ENCODE peak calls at places on chromosomes 1 and 21, in nine cellular contexts. One of them, this sample, is unnamed.

GRCh38 chr1:162062542-162063015 is 6.9 kb upstream of the NOS1AP start:
- DNase-seq in T-helper 2 cell: no peak
- DNase-seq in EL: no peak
- DNase-seq in germinal center: no peak
- DNase-seq in HS-5: no peak
- DNase-seq in endodermal cell: no peak
- DNase-seq in activated T-cell treated with anti-CD3 and anti-CD28 coated beads, Interleukin-2, amount 50 U/mL, for 4 hours: no peak
- DNase-seq in KBM-7: no peak
- DNase-seq in amniotic epithelial cell: peak
- DNase-seq in this sample: no peak

GRCh38 chr1:8281843-8282509 is 35.9 kb upstream of the SLC45A1 start:
- DNase-seq in amniotic epithelial cell: peak
- DNase-seq in endodermal cell: no peak
- DNase-seq in activated T-cell treated with anti-CD3 and anti-CD28 coated beads, Interleukin-2, amount 50 U/mL, for 4 hours: no peak
- DNase-seq in EL: no peak
- DNase-seq in HS-5: no peak
- DNase-seq in germinal center: no peak
- DNase-seq in KBM-7: peak
- DNase-seq in T-helper 2 cell: no peak
- DNase-seq in this sample: no peak

GRCh38 chr1:201023517-201023902 is at the start of gene KIF21B:
- DNase-seq in T-helper 2 cell: peak
- DNase-seq in endodermal cell: peak
- DNase-seq in amniotic epithelial cell: peak
- DNase-seq in germinal center: peak
- DNase-seq in KBM-7: peak
- DNase-seq in activated T-cell treated with anti-CD3 and anti-CD28 coated beads, Interleukin-2, amount 50 U/mL, for 4 hours: peak
- DNase-seq in EL: peak
- DNase-seq in HS-5: no peak
- DNase-seq in this sample: no peak

GRCh38 chr21:43893536-43894205 is 28.6 kb downstream of the AGPAT3 start:
- DNase-seq in germinal center: no peak
- DNase-seq in amniotic epithelial cell: peak
- DNase-seq in EL: no peak
- DNase-seq in HS-5: no peak
- DNase-seq in activated T-cell treated with anti-CD3 and anti-CD28 coated beads, Interleukin-2, amount 50 U/mL, for 4 hours: no peak
- DNase-seq in KBM-7: peak
- DNase-seq in endodermal cell: no peak
- DNase-seq in T-helper 2 cell: no peak
- DNase-seq in this sample: no peak

GRCh38 chr1:33004628-33005027 is 32.1 kb downstream of the AK2 start:
- DNase-seq in T-helper 2 cell: no peak
- DNase-seq in HS-5: no peak
- DNase-seq in germinal center: no peak
- DNase-seq in amniotic epithelial cell: no peak
- DNase-seq in activated T-cell treated with anti-CD3 and anti-CD28 coated beads, Interleukin-2, amount 50 U/mL, for 4 hours: no peak
- DNase-seq in EL: no peak
- DNase-seq in endodermal cell: no peak
- DNase-seq in KBM-7: no peak
- DNase-seq in this sample: no peak

GRCh38 chr1:18630511-18631495 is at the start of gene PAX7:
- DNase-seq in EL: no peak
- DNase-seq in T-helper 2 cell: no peak
- DNase-seq in endodermal cell: peak
- DNase-seq in amniotic epithelial cell: no peak
- DNase-seq in KBM-7: no peak
- DNase-seq in HS-5: no peak
- DNase-seq in activated T-cell treated with anti-CD3 and anti-CD28 coated beads, Interleukin-2, amount 50 U/mL, for 4 hours: no peak
- DNase-seq in germinal center: no peak
- DNase-seq in this sample: no peak

GRCh38 chr1:184497962-184498723 is 111.3 kb downstream of the C1orf21 start:
- DNase-seq in amniotic epithelial cell: peak
- DNase-seq in T-helper 2 cell: no peak
- DNase-seq in germinal center: no peak
- DNase-seq in activated T-cell treated with anti-CD3 and anti-CD28 coated beads, Interleukin-2, amount 50 U/mL, for 4 hours: no peak
- DNase-seq in EL: no peak
- DNase-seq in KBM-7: no peak
- DNase-seq in endodermal cell: peak
- DNase-seq in HS-5: no peak
- DNase-seq in this sample: no peak

GRCh38 chr1:27940297-27940696 is 5.5 kb downstream of the SMPDL3B start:
- DNase-seq in HS-5: no peak
- DNase-seq in amniotic epithelial cell: peak
- DNase-seq in endodermal cell: peak
- DNase-seq in activated T-cell treated with anti-CD3 and anti-CD28 coated beads, Interleukin-2, amount 50 U/mL, for 4 hours: peak
- DNase-seq in T-helper 2 cell: peak
- DNase-seq in EL: peak
- DNase-seq in germinal center: peak
- DNase-seq in KBM-7: peak
- DNase-seq in this sample: no peak

GRCh38 chr1:235683653-235684052 is 34.1 kb upstream of the GNG4 start:
- DNase-seq in EL: no peak
- DNase-seq in HS-5: no peak
- DNase-seq in germinal center: no peak
- DNase-seq in endodermal cell: no peak
- DNase-seq in amniotic epithelial cell: peak
- DNase-seq in KBM-7: no peak
- DNase-seq in T-helper 2 cell: no peak
- DNase-seq in activated T-cell treated with anti-CD3 and anti-CD28 coated beads, Interleukin-2, amount 50 U/mL, for 4 hours: no peak
- DNase-seq in this sample: no peak

GRCh38 chr1:209688746-209689234 is 13.6 kb downstream of the G0S2 start:
- DNase-seq in germinal center: no peak
- DNase-seq in KBM-7: no peak
- DNase-seq in activated T-cell treated with anti-CD3 and anti-CD28 coated beads, Interleukin-2, amount 50 U/mL, for 4 hours: no peak
- DNase-seq in T-helper 2 cell: no peak
- DNase-seq in endodermal cell: no peak
- DNase-seq in amniotic epithelial cell: peak
- DNase-seq in EL: peak
- DNase-seq in HS-5: no peak
- DNase-seq in this sample: no peak

GRCh38 chr1:192158181-192158580 is at the start of gene RGS18:
- DNase-seq in activated T-cell treated with anti-CD3 and anti-CD28 coated beads, Interleukin-2, amount 50 U/mL, for 4 hours: no peak
- DNase-seq in T-helper 2 cell: no peak
- DNase-seq in KBM-7: peak
- DNase-seq in amniotic epithelial cell: peak
- DNase-seq in germinal center: peak
- DNase-seq in HS-5: no peak
- DNase-seq in EL: no peak
- DNase-seq in endodermal cell: no peak
- DNase-seq in this sample: no peak

GRCh38 chr1:21341517-21342078 is 51.3 kb upstream of the ECE1 start:
- DNase-seq in EL: no peak
- DNase-seq in endodermal cell: no peak
- DNase-seq in KBM-7: no peak
- DNase-seq in amniotic epithelial cell: no peak
- DNase-seq in activated T-cell treated with anti-CD3 and anti-CD28 coated beads, Interleukin-2, amount 50 U/mL, for 4 hours: no peak
- DNase-seq in germinal center: no peak
- DNase-seq in T-helper 2 cell: no peak
- DNase-seq in HS-5: no peak
- DNase-seq in this sample: no peak

GRCh38 chr1:29381426-29381825 is 145.1 kb downstream of the PTPRU start:
- DNase-seq in EL: no peak
- DNase-seq in KBM-7: no peak
- DNase-seq in germinal center: no peak
- DNase-seq in activated T-cell treated with anti-CD3 and anti-CD28 coated beads, Interleukin-2, amount 50 U/mL, for 4 hours: no peak
- DNase-seq in endodermal cell: no peak
- DNase-seq in amniotic epithelial cell: no peak
- DNase-seq in HS-5: no peak
- DNase-seq in T-helper 2 cell: no peak
- DNase-seq in this sample: no peak

GRCh38 chr1:39224295-39224829 is 19.9 kb downstream of the MACF1 start:
- DNase-seq in HS-5: no peak
- DNase-seq in KBM-7: no peak
- DNase-seq in EL: no peak
- DNase-seq in activated T-cell treated with anti-CD3 and anti-CD28 coated beads, Interleukin-2, amount 50 U/mL, for 4 hours: no peak
- DNase-seq in T-helper 2 cell: no peak
- DNase-seq in germinal center: no peak
- DNase-seq in amniotic epithelial cell: no peak
- DNase-seq in endodermal cell: no peak
- DNase-seq in this sample: no peak

GRCh38 chr1:7478797-7479499 is 292.1 kb upstream of the VAMP3 start:
- DNase-seq in HS-5: no peak
- DNase-seq in endodermal cell: no peak
- DNase-seq in EL: peak
- DNase-seq in activated T-cell treated with anti-CD3 and anti-CD28 coated beads, Interleukin-2, amount 50 U/mL, for 4 hours: no peak
- DNase-seq in T-helper 2 cell: no peak
- DNase-seq in KBM-7: no peak
- DNase-seq in germinal center: no peak
- DNase-seq in amniotic epithelial cell: peak
- DNase-seq in this sample: peak

GRCh38 chr1:117025568-117025967 is 24.0 kb downstream of the CD101 start:
- DNase-seq in T-helper 2 cell: no peak
- DNase-seq in KBM-7: no peak
- DNase-seq in EL: no peak
- DNase-seq in germinal center: no peak
- DNase-seq in amniotic epithelial cell: no peak
- DNase-seq in activated T-cell treated with anti-CD3 and anti-CD28 coated beads, Interleukin-2, amount 50 U/mL, for 4 hours: no peak
- DNase-seq in endodermal cell: no peak
- DNase-seq in HS-5: no peak
- DNase-seq in this sample: no peak

This sample was measured in epithelial cell of proximal tubule.